ENCODE peak calls at places on chromosomes 5 and 9, in ten cellular contexts. B, W, H, D, U, M, C, L, V and A are unnamed samples.

GRCh38 chr5:128241071-128241695 is 157.6 kb downstream of the SLC12A2 start:
- DNase-seq in B (no peak), W (no peak), H (no peak), D (no peak), U (no peak), M (no peak), C (no peak), L (no peak), V (no peak), A (no peak)

GRCh38 chr5:37792976-37793328 is 46.9 kb downstream of the GDNF start:
- DNase-seq in B (no peak), W (peak; percentile 93), H (no peak), D (no peak), U (no peak), M (no peak), C (no peak), L (no peak), V (no peak), A (no peak)

GRCh38 chr5:176541338-176542134 is 4.3 kb upstream of the RNF44 start:
- DNase-seq in B (no peak), W (no peak), H (peak; percentile 73), D (no peak), U (no peak), M (no peak), C (peak; percentile 43), L (peak; percentile 69), V (no peak), A (no peak)

GRCh38 chr9:106621299-106621920 is 241.6 kb upstream of the ZNF462 start:
- DNase-seq in B (no peak), W (no peak), H (no peak), D (no peak), U (no peak), M (no peak), C (no peak), L (no peak), V (no peak), A (no peak)

GRCh38 chr5:167678457-167678856 is 613.0 kb upstream of the WWC1 start:
- DNase-seq in B (no peak), W (peak; percentile 19), H (no peak), D (no peak), U (no peak), M (no peak), C (no peak), L (no peak), V (no peak), A (no peak)

GRCh38 chr5:58751222-58751621 is 168.3 kb downstream of the RAB3C start:
- DNase-seq in B (no peak), W (peak; percentile 53), H (no peak), D (no peak), U (no peak), M (no peak), C (no peak), L (no peak), V (no peak), A (no peak)

GRCh38 chr9:119963258-119963797 is 594.1 kb upstream of the BRINP1 start:
- DNase-seq in B (no peak), W (peak; percentile 78), H (no peak), D (no peak), U (no peak), M (no peak), C (no peak), L (no peak), V (no peak), A (no peak)

GRCh38 chr5:152178350-152178699 is 226.8 kb downstream of the NMUR2 start:
- DNase-seq in B (no peak), W (no peak), H (no peak), D (no peak), U (no peak), M (no peak), C (no peak), L (no peak), V (no peak), A (no peak)

GRCh38 chr5:148769941-148770340 is 56.5 kb upstream of the ADRB2 start:
- DNase-seq in B (no peak), W (no peak), H (no peak), D (no peak), U (no peak), M (no peak), C (no peak), L (no peak), V (no peak), A (no peak)

GRCh38 chr5:111278824-111279504 is 54.8 kb downstream of the CAMK4 start:
- DNase-seq in B (peak; percentile 6), W (peak; percentile 34), H (peak; percentile 72), D (peak; percentile 59), U (peak; percentile 55), M (no peak), C (peak; percentile 71), L (peak; percentile 87), V (no peak), A (peak; percentile 9)

GRCh38 chr5:154755361-154756202 is at the start of gene LARP1:
- DNase-seq in B (no peak), W (no peak), H (peak; percentile 75), D (no peak), U (peak; percentile 24), M (no peak), C (no peak), L (peak; percentile 33), V (no peak), A (no peak)